ENCODE peak calls at places on chromosomes 11 and 22, in seven cellular contexts. F is fibroblast of pulmonary artery; W is H9; Q is CD8-positive, alpha-beta T cell; A is nephron progenitor cell; G is lower leg skin; C is RWPE2. K is an unnamed sample.

GRCh38 chr11:125069796-125070195 is 6.7 kb downstream of the SLC37A2 start:
- DNase-seq in F (peak), W (peak), Q (no peak), A (no peak), G (peak), C (no peak), K (no peak)

GRCh38 chr22:41676134-41676533 is 12.5 kb downstream of the SNU13 start:
- DNase-seq in F (no peak), W (no peak), Q (no peak), A (no peak), G (no peak), C (no peak), K (no peak)

GRCh38 chr22:38298312-38299000 is 18.8 kb downstream of the CSNK1E start:
- DNase-seq in F (peak), W (peak), Q (peak), A (peak), G (no peak), C (peak), K (no peak)

GRCh38 chr11:123718075-123718868 is 23.2 kb downstream of the ZNF202 start:
- DNase-seq in F (no peak), W (no peak), Q (no peak), A (no peak), G (no peak), C (no peak), K (no peak)

GRCh38 chr11:66981976-66982578 is 7.0 kb downstream of the C11orf86 start:
- DNase-seq in F (peak), W (no peak), Q (no peak), A (no peak), G (peak), C (peak), K (peak)

GRCh38 chr11:34252651-34253050 is 105.2 kb downstream of the ABTB2 start:
- DNase-seq in F (no peak), W (no peak), Q (no peak), A (no peak), G (no peak), C (no peak), K (no peak)

GRCh38 chr11:116707250-116707649 is 65.5 kb downstream of the BUD13 start:
- DNase-seq in F (no peak), W (no peak), Q (no peak), A (no peak), G (no peak), C (peak), K (no peak)

GRCh38 chr22:30873086-30873650 is 95.4 kb downstream of the MORC2 start:
- DNase-seq in F (no peak), W (peak), Q (no peak), A (no peak), G (no peak), C (no peak), K (no peak)

GRCh38 chr11:90134420-90135003 is at the start of gene NAALAD2:
- DNase-seq in F (peak), W (peak), Q (no peak), A (peak), G (peak), C (no peak), K (peak)

GRCh38 chr11:20599424-20600346 is at the start of gene SLC6A5:
- DNase-seq in F (peak), W (peak), Q (no peak), A (peak), G (no peak), C (no peak), K (no peak)

GRCh38 chr11:78575478-78575877 is 814 bp upstream of the NARS2 start:
- DNase-seq in F (no peak), W (no peak), Q (no peak), A (no peak), G (no peak), C (no peak), K (no peak)

GRCh38 chr11:65130631-65131416 is 3.5 kb downstream of the SYVN1 start:
- DNase-seq in F (no peak), W (no peak), Q (no peak), A (no peak), G (no peak), C (no peak), K (no peak)

GRCh38 chr11:39809833-39810232 is 1649.6 kb downstream of the LRRC4C start:
- DNase-seq in F (no peak), W (no peak), Q (no peak), A (no peak), G (no peak), C (no peak), K (no peak)

GRCh38 chr11:119409731-119410130 is 13.2 kb downstream of the THY1 start:
- DNase-seq in F (no peak), W (no peak), Q (no peak), A (no peak), G (no peak), C (no peak), K (no peak)

GRCh38 chr11:23767576-23767975 is 729.3 kb upstream of the LUZP2 start:
- DNase-seq in F (no peak), W (no peak), Q (no peak), A (no peak), G (no peak), C (no peak), K (no peak)

GRCh38 chr22:48885919-48886305 is 941.8 kb downstream of the BRD1 start:
- DNase-seq in F (no peak), W (peak), Q (no peak), A (no peak), G (no peak), C (peak), K (peak)

GRCh38 chr22:38468761-38469305 is 937 bp downstream of the KDELR3 start:
- DNase-seq in F (no peak), W (no peak), Q (no peak), A (no peak), G (peak), C (no peak), K (no peak)

GRCh38 chr11:94077568-94078293 is 50.9 kb upstream of the PANX1 start:
- DNase-seq in F (peak), W (no peak), Q (no peak), A (no peak), G (no peak), C (no peak), K (no peak)

GRCh38 chr22:36467042-36467810 is 14.2 kb downstream of the TXN2 start:
- DNase-seq in F (peak), W (no peak), Q (no peak), A (no peak), G (peak), C (no peak), K (peak)

GRCh38 chr11:77047007-77047927 is 13.1 kb downstream of the B3GNT6 start:
- DNase-seq in F (peak), W (peak), Q (peak), A (peak), G (peak), C (no peak), K (peak)

GRCh38 chr11:70913715-70914231 is 338.6 kb downstream of the SHANK2 start:
- DNase-seq in F (no peak), W (no peak), Q (no peak), A (peak), G (no peak), C (no peak), K (peak)

GRCh38 chr22:42626431-42626830 is 11.7 kb upstream of the POLDIP3 start:
- DNase-seq in F (no peak), W (no peak), Q (no peak), A (no peak), G (no peak), C (no peak), K (no peak)

GRCh38 chr11:47847892-47848635 is at the start of gene NUP160:
- DNase-seq in F (peak), W (peak), Q (peak), A (peak), G (peak), C (peak), K (peak)

GRCh38 chr11:82527185-82527584 is 206.5 kb downstream of the FAM181B start:
- DNase-seq in F (no peak), W (no peak), Q (no peak), A (peak), G (no peak), C (no peak), K (no peak)

GRCh38 chr11:72872012-72872411 is 57.8 kb downstream of the ATG16L2 start:
- DNase-seq in F (no peak), W (no peak), Q (no peak), A (no peak), G (no peak), C (no peak), K (no peak)

GRCh38 chr11:607971-608659 is 7.6 kb downstream of the IRF7 start:
- DNase-seq in F (no peak), W (no peak), Q (no peak), A (no peak), G (peak), C (peak), K (no peak)

GRCh38 chr11:32713496-32713895 is 81.0 kb downstream of the CCDC73 start:
- DNase-seq in F (peak), W (no peak), Q (no peak), A (no peak), G (no peak), C (no peak), K (no peak)

GRCh38 chr11:46741600-46742484 is 22.8 kb downstream of the F2 start:
- DNase-seq in F (no peak), W (no peak), Q (no peak), A (no peak), G (peak), C (no peak), K (no peak)

GRCh38 chr11:69823641-69824285 is 4.5 kb upstream of the FGF3 start:
- DNase-seq in F (no peak), W (no peak), Q (no peak), A (no peak), G (no peak), C (no peak), K (no peak)

GRCh38 chr11:74702383-74703007 is 28.7 kb downstream of the CHRDL2 start:
- DNase-seq in F (peak), W (peak), Q (peak), A (peak), G (no peak), C (no peak), K (peak)

GRCh38 chr11:13168281-13168680 is 109.3 kb upstream of the BMAL1 start:
- DNase-seq in F (no peak), W (no peak), Q (no peak), A (no peak), G (no peak), C (peak), K (no peak)

GRCh38 chr11:5476184-5476819 is 12.2 kb upstream of the OR52D1 start:
- DNase-seq in F (peak), W (peak), Q (no peak), A (peak), G (no peak), C (no peak), K (no peak)

GRCh38 chr11:15743244-15743629 is 613.1 kb downstream of the SOX6 start:
- DNase-seq in F (no peak), W (no peak), Q (no peak), A (peak), G (no peak), C (no peak), K (no peak)

GRCh38 chr11:116229581-116229980 is 543.2 kb downstream of the BUD13 start:
- DNase-seq in F (no peak), W (no peak), Q (no peak), A (no peak), G (no peak), C (no peak), K (no peak)

GRCh38 chr22:39363751-39364484 is 14.1 kb downstream of the SYNGR1 start:
- DNase-seq in F (no peak), W (peak), Q (no peak), A (peak), G (no peak), C (no peak), K (no peak)

GRCh38 chr11:111514216-111515031 is at the start of gene HOATZ:
- DNase-seq in F (no peak), W (peak), Q (peak), A (peak), G (no peak), C (no peak), K (no peak)

GRCh38 chr22:41762980-41763779 is 37.3 kb upstream of the CCDC134 start:
- DNase-seq in F (peak), W (peak), Q (no peak), A (peak), G (no peak), C (no peak), K (no peak)

GRCh38 chr22:30001459-30001858 is 78.8 kb upstream of the HORMAD2 start:
- DNase-seq in F (no peak), W (no peak), Q (no peak), A (no peak), G (no peak), C (no peak), K (no peak)

GRCh38 chr22:26404851-26405357 is 24.2 kb upstream of the ASPHD2 start:
- DNase-seq in F (no peak), W (no peak), Q (no peak), A (no peak), G (no peak), C (no peak), K (no peak)

DNA sequence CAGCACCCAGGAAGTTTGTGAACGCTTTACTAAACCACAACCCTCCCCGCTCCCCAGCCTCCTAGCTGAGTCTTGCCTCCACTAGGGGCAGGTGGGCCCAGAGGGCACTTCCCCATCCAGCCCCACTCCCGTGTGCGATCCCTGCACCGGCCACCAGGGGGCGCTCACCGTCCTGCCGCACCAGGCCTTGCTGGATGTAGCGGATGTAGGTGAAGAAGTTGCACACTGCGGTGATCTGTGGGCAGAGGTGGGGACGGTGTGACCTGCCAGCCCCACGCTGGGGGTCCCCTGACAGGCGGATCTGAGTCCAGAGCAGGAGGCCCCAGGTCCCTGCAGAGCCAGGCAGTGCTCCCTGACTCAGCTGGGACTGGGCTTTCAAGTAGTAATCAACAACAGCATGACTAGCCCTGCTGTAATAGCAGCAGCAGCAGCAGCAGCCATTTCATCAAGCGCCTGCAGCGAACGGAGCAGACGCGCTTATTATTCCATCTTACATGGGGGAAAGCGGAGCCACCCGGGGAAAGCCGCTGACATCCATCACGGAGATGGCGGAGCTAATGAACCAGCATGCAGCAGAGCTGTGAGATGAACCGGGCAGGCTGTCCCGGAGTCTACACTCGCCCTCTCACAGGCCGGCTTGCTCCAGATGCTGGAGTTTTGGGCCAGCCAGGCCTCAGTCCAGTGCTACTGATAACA is 7.9 kb upstream of the FADS3 start:
- DNase-seq in F (peak), W (peak), Q (peak), A (peak), G (peak), C (no peak), K (peak)
- TF ChIP-seq CTCF in F (peak), W (peak), Q (peak), A (peak), G (peak), C (peak), K (peak)

DNA sequence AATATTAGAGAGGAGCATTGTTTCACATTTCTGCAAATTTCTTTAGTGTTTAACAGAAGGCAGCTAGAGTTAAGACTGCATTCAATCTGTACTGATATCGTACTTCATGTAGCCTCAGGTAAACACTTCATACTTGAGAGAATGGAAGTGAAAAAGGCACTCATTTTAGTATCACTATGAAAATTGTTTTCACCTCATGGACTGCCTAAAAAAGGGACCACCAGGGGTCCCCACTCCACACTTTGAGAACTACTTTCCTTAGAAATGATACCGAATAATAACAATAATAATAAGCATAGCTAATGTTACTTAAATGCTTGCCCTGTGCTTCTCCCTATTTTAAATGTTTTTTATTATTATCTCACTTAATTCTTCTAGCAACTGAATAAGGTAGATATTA is 95.1 kb downstream of the BLID start:
- DNase-seq in F (peak), W (no peak), Q (no peak), A (peak), G (no peak), C (no peak), K (no peak)
- TF ChIP-seq CTCF in F (peak), W (peak), Q (no peak), A (peak), G (no peak), C (peak), K (peak)

DNA sequence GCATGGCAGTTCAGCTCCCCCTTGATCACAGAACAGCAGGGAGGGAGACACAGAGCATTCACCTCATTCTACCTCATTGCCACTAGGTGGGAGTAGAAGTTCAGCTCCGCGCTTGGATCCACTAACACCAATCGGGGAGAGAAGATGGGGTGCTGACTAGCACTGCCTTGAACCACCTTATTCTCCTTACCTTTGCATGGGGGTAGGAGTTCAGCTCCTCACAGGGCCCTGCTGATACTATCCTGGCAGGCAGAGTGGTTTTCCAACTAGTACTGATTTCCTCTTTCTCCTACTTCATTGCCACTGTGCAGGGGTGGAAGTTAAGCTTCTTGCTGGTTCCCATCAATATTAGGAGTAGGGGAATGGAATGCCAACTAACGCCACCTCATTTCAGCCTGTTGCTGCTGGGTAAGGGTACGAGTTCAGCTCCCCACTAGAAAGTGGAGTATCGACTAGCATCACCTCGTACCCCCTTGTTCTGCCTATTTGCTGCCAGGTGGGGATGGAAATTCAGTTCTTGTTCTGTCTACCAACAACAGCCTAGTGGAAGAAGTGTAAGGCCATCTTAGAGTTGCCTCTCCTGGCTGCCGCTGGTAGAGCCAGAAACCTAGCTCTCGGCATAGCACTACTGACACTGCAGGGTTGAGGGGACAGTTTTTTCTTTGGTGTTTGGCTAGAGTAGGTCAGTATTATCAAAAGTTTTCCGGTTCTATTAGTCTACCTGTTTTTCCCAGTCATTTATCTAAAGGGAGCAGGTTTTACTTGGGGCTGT is 550.9 kb upstream of the CCDC90B start:
- DNase-seq in F (peak), W (peak), Q (no peak), A (peak), G (no peak), C (no peak), K (peak)
- TF ChIP-seq CTCF in F (peak), W (peak), Q (no peak), A (peak), G (no peak), C (peak), K (peak)

GRCh38 chr11:110447897-110448522 is 18.3 kb downstream of the FDX1 start:
- DNase-seq in F (no peak), W (no peak), Q (no peak), A (no peak), G (no peak), C (no peak), K (no peak)
- TF ChIP-seq CTCF in F (peak), W (peak), Q (peak), A (peak), G (no peak), C (peak), K (peak)

DNA sequence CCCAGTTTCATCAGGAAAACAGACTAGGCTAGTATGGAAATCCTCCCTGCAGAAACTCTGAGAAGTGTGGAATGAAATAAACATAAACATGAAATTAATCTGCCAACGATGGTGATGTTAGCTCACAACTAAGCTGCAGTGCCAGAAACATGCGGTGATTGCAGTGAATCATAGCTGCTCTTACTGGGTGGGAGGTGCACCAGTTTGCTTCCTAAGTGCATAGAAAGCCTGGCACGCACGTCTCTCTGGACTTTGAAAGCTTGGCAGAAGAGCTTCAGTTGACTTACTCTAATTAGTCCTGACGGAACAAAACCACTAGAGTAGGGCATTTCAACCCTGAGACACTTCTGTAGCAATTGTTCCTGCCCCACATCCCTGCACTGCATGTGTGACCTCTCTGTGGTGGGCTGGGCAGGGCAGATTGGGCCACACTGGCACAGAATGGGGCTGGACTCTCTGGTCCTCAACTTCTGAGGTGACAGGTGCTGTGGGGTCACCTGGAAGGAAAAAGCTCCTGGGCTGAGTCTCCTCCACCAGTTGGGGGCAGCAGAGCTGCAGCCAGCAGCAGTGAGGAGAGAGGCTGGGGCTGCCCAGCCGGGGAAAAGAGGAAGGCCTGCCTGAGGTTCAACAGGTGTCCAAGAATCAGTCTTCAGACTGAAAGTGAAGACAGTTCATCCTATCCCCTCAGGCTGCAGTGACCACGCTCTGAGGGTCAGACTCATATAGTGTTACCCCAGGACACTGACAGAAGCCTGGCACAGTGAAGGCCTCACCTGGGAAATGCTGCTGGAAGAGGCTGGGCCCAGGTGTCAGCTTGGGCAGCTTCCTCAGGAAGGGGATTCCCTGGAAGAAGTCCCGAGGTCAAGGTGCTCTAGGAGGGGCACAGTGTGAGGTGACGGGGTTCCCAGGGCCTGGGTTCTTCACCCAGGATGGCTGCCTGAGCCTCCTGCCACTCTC is 40.5 kb downstream of the GGTLC2 start:
- DNase-seq in F (peak), W (peak), Q (no peak), A (peak), G (no peak), C (no peak), K (peak)
- TF ChIP-seq CTCF in F (peak), W (peak), Q (no peak), A (peak), G (no peak), C (peak), K (no peak)

GRCh38 chr11:107916671-107917241 is 11.5 kb upstream of the RAB39A start:
- DNase-seq in F (peak), W (peak), Q (peak), A (peak), G (no peak), C (no peak), K (no peak)
- TF ChIP-seq CTCF in F (peak), W (peak), Q (peak), A (peak), G (no peak), C (peak), K (no peak)

GRCh38 chr11:62974848-62975522 is 9.8 kb downstream of the SLC22A6 start:
- DNase-seq in F (peak), W (peak), Q (no peak), A (peak), G (no peak), C (no peak), K (peak)
- TF ChIP-seq CTCF in F (peak), W (peak), Q (no peak), A (peak), G (no peak), C (peak), K (no peak)